ENCODE peak calls at places on chromosomes 3 and 15, in ten cellular contexts. F is LHCN-M2; T is natural killer cell treated with Interleukin-12 subunit alpha and Interleukin-12 subunit beta and Interleukin-15 and Interleukin-18, amount 100 ng/mL, for 72 hours; M is ELF-1; Z is activated naive CD8-positive, alpha-beta T cell treated with anti-CD3 and anti-CD28 coated beads, Interleukin-2, amount 50 U/mL, for 16 hours; D is iris pigment epithelial cell; J is effector CD4-positive, alpha-beta T cell; W is CD4-positive, CD25-positive, alpha-beta regulatory T cell; U is AG20443; E is Kasumi-1. Q is an unnamed sample.

GRCh38 chr3:24900202-24900601 is 405.6 kb upstream of the THRB start:
- DNase-seq in U (no peak), T (no peak), J (no peak), F (no peak), M (no peak), E (no peak), W (no peak), D (no peak), Z (no peak), Q (no peak)

GRCh38 chr3:109177888-109178287 is 41.4 kb downstream of the C3orf85 start:
- DNase-seq in J (no peak), F (no peak), T (no peak), Z (no peak), D (peak), M (no peak), E (no peak), U (no peak), W (no peak), Q (no peak)

GRCh38 chr3:147760998-147761397 is 351.8 kb downstream of the ZIC1 start:
- DNase-seq in Z (no peak), U (no peak), E (no peak), T (no peak), F (peak), D (no peak), W (no peak), M (no peak), J (no peak), Q (no peak)

GRCh38 chr15:95350908-95351307 is 979.6 kb upstream of the NR2F2 start:
- DNase-seq in Z (no peak), T (no peak), M (no peak), D (no peak), F (no peak), J (no peak), W (no peak), U (no peak), E (no peak), Q (no peak)

GRCh38 chr3:31356941-31357340 is 175.8 kb upstream of the STT3B start:
- DNase-seq in F (no peak), M (peak), W (no peak), J (no peak), D (peak), Z (no peak), U (no peak), E (no peak), T (no peak), Q (no peak)

GRCh38 chr15:88630141-88630721 is 8.6 kb upstream of the ISG20 start:
- DNase-seq in F (no peak), J (no peak), M (no peak), D (peak), Z (no peak), T (no peak), E (no peak), U (no peak), W (no peak), Q (no peak)

GRCh38 chr3:62582495-62583172 is 209.3 kb upstream of the FEZF2 start:
- DNase-seq in M (no peak), W (no peak), Z (no peak), D (no peak), J (no peak), U (no peak), E (no peak), F (no peak), T (no peak), Q (no peak)

GRCh38 chr15:40776537-40777141 is 6.9 kb downstream of the C15orf62 start:
- DNase-seq in W (no peak), D (peak), J (no peak), F (peak), Z (no peak), U (peak), E (no peak), T (peak), M (no peak), Q (no peak)

GRCh38 chr15:74610302-74610951 is 5.2 kb upstream of the CLK3 start:
- DNase-seq in E (no peak), U (no peak), Z (no peak), J (no peak), T (no peak), W (no peak), M (peak), F (no peak), D (no peak), Q (no peak)